ENCODE peak calls at places on chromosomes 12 and 14, in seven cellular contexts. P is smooth muscle cell of the brain vasculature; J is stimulated activated CD8-positive, alpha-beta memory T cell treated with anti-CD3 and anti-CD28 coated beads, Interleukin-4, amount 100 ng/mL, for 48 hours; F is choroid plexus epithelial cell; Y is fibroblast of villous mesenchyme; D is SK-N-SH; U is stimulated activated CD4-positive, alpha-beta T cell treated with anti-CD3 and anti-CD28 coated beads, Interleukin-4, amount 100 ng/mL, for 4 hours. V is an unnamed sample.

GRCh38 chr12:71941174-71941573 is 2.5 kb downstream of the TPH2 start:
- DNase-seq in P (no peak), Y (no peak), F (no peak), J (no peak), U (no peak), D (no peak), V (no peak)

GRCh38 chr12:53049582-53050318 is at the start of gene TNS2:
- DNase-seq in J (no peak), D (peak), Y (peak), P (no peak), U (no peak), F (peak), V (peak)

GRCh38 chr12:48764521-48764920 is 24.4 kb downstream of the ADCY6 start:
- DNase-seq in J (no peak), P (no peak), D (no peak), Y (no peak), U (no peak), F (no peak), V (no peak)

GRCh38 chr14:56359245-56359644 is 220.4 kb upstream of the TMEM260 start:
- DNase-seq in Y (peak), U (no peak), D (no peak), P (no peak), J (no peak), F (peak), V (no peak)

GRCh38 chr12:53173085-53173715 is 7.3 kb upstream of the ZNF740 start:
- DNase-seq in Y (peak), D (no peak), J (no peak), F (no peak), U (no peak), P (no peak), V (no peak)

GRCh38 chr14:77559381-77559780 is 57.1 kb downstream of the SPTLC2 start:
- DNase-seq in J (no peak), U (no peak), Y (peak), D (no peak), F (no peak), P (no peak), V (no peak)

GRCh38 chr12:73514672-73515071 is 1023.0 kb upstream of the ATXN7L3B start:
- DNase-seq in J (no peak), Y (no peak), U (no peak), P (no peak), D (peak), F (no peak), V (peak)

GRCh38 chr14:33123281-33123680 is 184.6 kb downstream of the NPAS3 start:
- DNase-seq in J (no peak), F (no peak), U (no peak), P (no peak), D (no peak), Y (no peak), V (no peak)

GRCh38 chr12:50562485-50563433 is 58.0 kb downstream of the DIP2B start:
- DNase-seq in J (no peak), F (no peak), P (no peak), Y (no peak), U (no peak), D (no peak), V (no peak)

GRCh38 chr14:44846232-44846824 is 115.4 kb downstream of the KLHL28 start:
- DNase-seq in Y (peak), F (peak), J (no peak), U (no peak), D (peak), P (peak), V (peak)

GRCh38 chr12:84694111-84694510 is 218.5 kb downstream of the SLC6A15 start:
- DNase-seq in U (no peak), F (no peak), D (no peak), P (no peak), Y (no peak), J (no peak), V (no peak)

GRCh38 chr12:122951406-122951805 is 14.9 kb downstream of the ABCB9 start:
- DNase-seq in F (peak), Y (no peak), P (no peak), J (no peak), D (no peak), U (no peak), V (no peak)

V was measured in H7.